ENCODE peak calls at places on chromosomes 2 and 18, in nine cellular contexts. W is posterior cingulate gyrus; E is EH; A is EL; J is GM20000; U is GM12864; P is omental fat pad; L is lower leg skin; Z is activated CD4-positive, alpha-beta T cell treated with anti-CD3 and anti-CD28 coated beads, Interleukin-2, amount 10 ng/mL, durations not matched to agents 7 days and 5 days. H is an unnamed sample.

GRCh38 chr2:162308747-162309503 is 9.6 kb downstream of the IFIH1 start:
- DNase-seq in W (no peak), E (no peak), A (no peak), J (no peak), U (no peak), P (no peak), L (no peak), Z (no peak), H (no peak)

GRCh38 chr2:7191927-7192326 is 274.7 kb downstream of the RNF144A start:
- DNase-seq in W (no peak), E (peak; percentile 68), A (peak; percentile 89), J (no peak), U (no peak), P (no peak), L (no peak), Z (no peak), H (no peak)

GRCh38 chr2:141508086-141508749 is 622.6 kb downstream of the LRP1B start:
- DNase-seq in W (no peak), E (peak; percentile 60), A (no peak), J (no peak), U (no peak), P (no peak), L (no peak), Z (no peak), H (no peak)

GRCh38 chr18:48790226-48790863 is 160.4 kb downstream of the SMAD7 start:
- DNase-seq in W (peak; percentile 67), E (no peak), A (no peak), J (no peak), U (no peak), P (peak; percentile 51), L (peak; percentile 91), Z (no peak), H (no peak)

GRCh38 chr2:10814571-10815331 is 2.2 kb upstream of the PDIA6 start:
- DNase-seq in W (no peak), E (no peak), A (no peak), J (no peak), U (no peak), P (no peak), L (peak; percentile 73), Z (no peak), H (no peak)

GRCh38 chr2:101398026-101398830 is 10.9 kb upstream of the CREG2 start:
- DNase-seq in W (peak; percentile 85), E (no peak), A (no peak), J (no peak), U (no peak), P (no peak), L (peak; percentile 57), Z (no peak), H (no peak)

GRCh38 chr18:70683263-70683662 is 394.4 kb downstream of the SOCS6 start:
- DNase-seq in W (no peak), E (no peak), A (no peak), J (no peak), U (no peak), P (no peak), L (no peak), Z (no peak), H (no peak)

GRCh38 chr18:49019446-49020045 is 68.8 kb upstream of the SMAD7 start:
- DNase-seq in W (no peak), E (no peak), A (no peak), J (no peak), U (peak; percentile 15), P (peak; percentile 20), L (no peak), Z (no peak), H (no peak)

GRCh38 chr2:21396252-21396651 is 272.5 kb downstream of the TDRD15 start:
- DNase-seq in W (no peak), E (no peak), A (no peak), J (no peak), U (no peak), P (no peak), L (no peak), Z (no peak), H (no peak)

GRCh38 chr18:7619676-7620075 is 52.6 kb downstream of the PTPRM start:
- DNase-seq in W (no peak), E (peak; percentile 49), A (peak; percentile 57), J (no peak), U (no peak), P (no peak), L (no peak), Z (no peak), H (no peak)

GRCh38 chr2:238100821-238101771 is 956 bp downstream of the ESPNL start:
- DNase-seq in W (peak; percentile 48), E (no peak), A (no peak), J (peak; percentile 38), U (no peak), P (peak; percentile 3), L (peak; percentile 75), Z (no peak), H (no peak)

GRCh38 chr2:216553093-216553478 is 54.4 kb downstream of the RPL37A start:
- DNase-seq in W (no peak), E (peak; percentile 81), A (peak; percentile 70), J (no peak), U (no peak), P (no peak), L (no peak), Z (no peak), H (no peak)

GRCh38 chr2:46381263-46381849 is 84.1 kb downstream of the EPAS1 start:
- DNase-seq in W (no peak), E (no peak), A (peak; percentile 42), J (no peak), U (no peak), P (no peak), L (no peak), Z (no peak), H (no peak)

GRCh38 chr2:166593403-166593802 is 99.4 kb upstream of the SCN7A start:
- DNase-seq in W (no peak), E (peak; percentile 93), A (peak; percentile 86), J (no peak), U (no peak), P (no peak), L (no peak), Z (no peak), H (no peak)

GRCh38 chr2:33272001-33272400 is 204.4 kb upstream of the RASGRP3 start:
- DNase-seq in W (no peak), E (peak; percentile 30), A (no peak), J (peak; percentile 53), U (peak; percentile 64), P (no peak), L (no peak), Z (peak; percentile 10), H (no peak)

GRCh38 chr2:177075254-177075653 is 137.3 kb upstream of the HNRNPA3 start:
- DNase-seq in W (no peak), E (peak; percentile 26), A (peak; percentile 4), J (no peak), U (no peak), P (no peak), L (no peak), Z (no peak), H (no peak)

GRCh38 chr2:128454980-128455709 is 136.5 kb upstream of the HS6ST1 start:
- DNase-seq in W (peak; percentile 52), E (no peak), A (no peak), J (no peak), U (no peak), P (no peak), L (peak; percentile 42), Z (no peak), H (no peak)

GRCh38 chr2:201768918-201769317 is 11.8 kb downstream of the ALS2 start:
- DNase-seq in W (no peak), E (peak; percentile 80), A (peak; percentile 76), J (no peak), U (no peak), P (no peak), L (no peak), Z (no peak), H (no peak)

GRCh38 chr2:128980475-128980874 is 661.8 kb upstream of the HS6ST1 start:
- DNase-seq in W (no peak), E (no peak), A (no peak), J (no peak), U (no peak), P (no peak), L (no peak), Z (no peak), H (no peak)

GRCh38 chr2:37911296-37911888 is 13.7 kb upstream of the RMDN2 start:
- DNase-seq in W (no peak), E (no peak), A (no peak), J (no peak), U (no peak), P (no peak), L (no peak), Z (no peak), H (no peak)

H was measured in NCI-H1417.